ENCODE peak calls at places on chromosome 20, in ten cellular contexts. U, T, S, M, N, B, X, P, C and E are unnamed samples.

GRCh38 chr20:7302256-7302655 is 534.8 kb downstream of the BMP2 start:
- DNase-seq in C (no peak), M (no peak), P (no peak), X (no peak), U (no peak), N (no peak), B (no peak), S (no peak), T (no peak), E (no peak)

GRCh38 chr20:55386686-55387085 is 618.6 kb downstream of the CBLN4 start:
- DNase-seq in N (no peak), M (no peak), U (no peak), P (no peak), X (peak; percentile 20), T (no peak), S (no peak), B (no peak), C (peak; percentile 21), E (no peak)

GRCh38 chr20:13220857-13221297 is at the start of gene ISM1:
- DNase-seq in U (no peak), N (peak; percentile 37), X (no peak), P (peak; percentile 28), B (peak; percentile 48), M (peak; percentile 27), S (peak; percentile 12), C (no peak), T (no peak), E (no peak)

GRCh38 chr20:19130613-19130984 is 81.8 kb upstream of the SLC24A3 start:
- DNase-seq in B (no peak), U (no peak), T (no peak), M (no peak), N (no peak), P (no peak), X (no peak), C (no peak), S (no peak), E (no peak)

GRCh38 chr20:58195047-58195446 is 33.4 kb downstream of the ANKRD60 start:
- DNase-seq in X (no peak), N (no peak), B (no peak), T (no peak), P (no peak), M (no peak), C (no peak), U (no peak), S (no peak), E (no peak)

GRCh38 chr20:1185316-1185741 is 548 bp upstream of the TMEM74B start:
- DNase-seq in N (peak; percentile 47), P (no peak), C (no peak), U (no peak), X (no peak), T (no peak), B (no peak), S (no peak), M (no peak), E (no peak)

GRCh38 chr20:47269309-47270165 is 87.0 kb downstream of the ZMYND8 start:
- DNase-seq in T (no peak), N (no peak), B (no peak), U (no peak), M (no peak), X (no peak), C (no peak), S (no peak), P (no peak), E (no peak)

GRCh38 chr20:38590682-38591483 is 9.9 kb downstream of the ADIG start:
- DNase-seq in C (no peak), M (no peak), X (no peak), T (no peak), S (no peak), U (no peak), P (peak; percentile 40), B (no peak), N (no peak), E (peak; percentile 16)

GRCh38 chr20:50572922-50573777 is 63.0 kb downstream of the PTPN1 start:
- DNase-seq in N (no peak), M (peak; percentile 83), C (no peak), T (peak; percentile 81), X (no peak), P (peak; percentile 56), S (peak; percentile 65), U (no peak), B (no peak), E (no peak)

GRCh38 chr20:50568549-50568942 is 58.4 kb downstream of the PTPN1 start:
- DNase-seq in X (no peak), T (no peak), N (no peak), P (no peak), U (no peak), S (no peak), B (no peak), M (no peak), C (no peak), E (no peak)

GRCh38 chr20:50567860-50568548 is 57.8 kb downstream of the PTPN1 start:
- DNase-seq in C (no peak), X (no peak), S (no peak), M (no peak), B (peak; percentile 84), P (no peak), N (no peak), U (no peak), T (no peak), E (no peak)

GRCh38 chr20:50571466-50571865 is 61.3 kb downstream of the PTPN1 start:
- DNase-seq in B (no peak), C (no peak), N (no peak), S (no peak), X (no peak), U (no peak), T (no peak), P (peak; percentile 19), M (no peak), E (no peak)

DNA sequence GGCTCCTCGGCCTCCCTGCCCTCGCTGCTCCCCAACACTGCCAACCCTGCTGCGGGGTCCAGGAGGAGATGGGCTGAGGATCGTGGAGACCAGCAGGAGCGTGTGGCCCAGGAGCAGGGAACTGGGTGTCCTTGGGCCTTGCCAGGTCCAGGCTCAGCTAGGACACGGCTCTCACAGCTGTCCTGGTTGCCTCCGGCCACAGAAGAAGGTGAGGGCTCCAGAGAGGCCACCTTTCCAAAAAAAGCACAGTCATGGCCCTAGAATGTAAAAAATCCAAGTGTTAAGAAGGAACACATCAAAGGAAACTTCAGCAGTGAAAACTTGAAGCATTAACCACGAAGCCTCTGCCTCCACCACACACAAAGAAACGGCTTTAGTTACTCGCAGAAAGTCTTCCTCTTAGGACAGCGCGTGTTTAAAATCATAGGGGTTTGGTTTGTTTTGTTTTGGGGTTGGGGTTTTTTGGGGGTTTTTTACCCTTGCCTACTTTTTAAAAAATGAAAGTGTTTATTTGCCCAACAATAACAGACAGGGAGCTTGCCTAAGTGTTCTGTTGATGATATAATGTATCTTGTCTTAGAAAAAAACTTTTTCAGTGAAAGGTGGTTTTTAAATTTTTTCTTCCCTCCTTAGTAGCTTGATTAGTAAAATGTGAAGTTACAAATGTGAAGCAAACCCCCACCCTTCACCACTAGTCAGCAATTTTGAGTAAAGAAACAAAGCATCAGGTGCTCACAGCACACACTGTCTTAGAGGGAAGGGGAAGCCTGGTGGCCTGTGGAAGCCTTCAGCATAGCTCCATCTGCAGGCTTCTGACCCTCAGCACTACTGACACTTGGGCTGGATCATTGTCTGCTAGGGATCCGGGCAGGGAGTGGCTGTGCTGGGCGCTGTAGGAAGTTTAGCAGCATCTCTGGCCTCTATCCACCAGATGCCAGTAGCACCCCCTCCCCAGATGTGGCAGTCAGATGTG is 60.0 kb downstream of the PTPN1 start:
- DNase-seq in X (peak; percentile 40), S (no peak), C (no peak), N (no peak), T (peak; percentile 37), P (peak; percentile 56), U (no peak), M (no peak), B (no peak), E (peak; percentile 34)
- TF ChIP-seq CTCF in X (peak; percentile 61), S (peak; percentile 60), C (peak; percentile 31), N (peak; percentile 28), T (peak; percentile 52), P (peak; percentile 49), U (peak; percentile 25), M (no peak), B (peak; percentile 29), E (peak; percentile 72)

DNA sequence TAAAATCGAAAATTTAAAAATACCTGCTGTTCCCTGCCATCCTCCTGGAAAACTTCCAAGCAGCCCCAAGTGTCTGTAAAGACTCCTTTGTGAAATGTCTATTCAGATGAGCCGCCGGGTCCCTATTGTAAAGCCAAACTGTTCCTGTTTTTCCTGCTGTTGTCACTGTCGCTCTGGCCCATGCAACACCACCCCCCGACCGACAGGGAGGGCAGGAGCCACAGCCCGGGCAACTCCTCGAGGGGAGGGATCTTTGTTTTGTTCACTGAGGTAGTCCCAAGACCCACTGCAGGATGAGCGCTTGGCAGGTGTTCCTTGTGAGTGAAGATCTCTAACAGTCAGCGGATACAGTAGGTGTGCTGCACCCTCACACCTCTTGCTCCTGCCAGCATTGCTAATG is 132.3 kb upstream of the PHACTR3 start:
- DNase-seq in P (no peak), B (no peak), C (no peak), U (no peak), T (no peak), N (no peak), M (no peak), S (no peak), X (no peak), E (no peak)
- H3K27me3 ChIP-seq in P (no peaks in the 10 kb centered on the region), B (peaks cover 6% of the 10 kb centered on the region), C (no peaks in the 10 kb centered on the region), U (no peaks in the 10 kb centered on the region), T (no peaks in the 10 kb centered on the region), N (no peaks in the 10 kb centered on the region), M (no peaks in the 10 kb centered on the region), S (no peaks in the 10 kb centered on the region), X (peaks cover 91% of the 10 kb centered on the region), E (no peaks in the 10 kb centered on the region)

DNA sequence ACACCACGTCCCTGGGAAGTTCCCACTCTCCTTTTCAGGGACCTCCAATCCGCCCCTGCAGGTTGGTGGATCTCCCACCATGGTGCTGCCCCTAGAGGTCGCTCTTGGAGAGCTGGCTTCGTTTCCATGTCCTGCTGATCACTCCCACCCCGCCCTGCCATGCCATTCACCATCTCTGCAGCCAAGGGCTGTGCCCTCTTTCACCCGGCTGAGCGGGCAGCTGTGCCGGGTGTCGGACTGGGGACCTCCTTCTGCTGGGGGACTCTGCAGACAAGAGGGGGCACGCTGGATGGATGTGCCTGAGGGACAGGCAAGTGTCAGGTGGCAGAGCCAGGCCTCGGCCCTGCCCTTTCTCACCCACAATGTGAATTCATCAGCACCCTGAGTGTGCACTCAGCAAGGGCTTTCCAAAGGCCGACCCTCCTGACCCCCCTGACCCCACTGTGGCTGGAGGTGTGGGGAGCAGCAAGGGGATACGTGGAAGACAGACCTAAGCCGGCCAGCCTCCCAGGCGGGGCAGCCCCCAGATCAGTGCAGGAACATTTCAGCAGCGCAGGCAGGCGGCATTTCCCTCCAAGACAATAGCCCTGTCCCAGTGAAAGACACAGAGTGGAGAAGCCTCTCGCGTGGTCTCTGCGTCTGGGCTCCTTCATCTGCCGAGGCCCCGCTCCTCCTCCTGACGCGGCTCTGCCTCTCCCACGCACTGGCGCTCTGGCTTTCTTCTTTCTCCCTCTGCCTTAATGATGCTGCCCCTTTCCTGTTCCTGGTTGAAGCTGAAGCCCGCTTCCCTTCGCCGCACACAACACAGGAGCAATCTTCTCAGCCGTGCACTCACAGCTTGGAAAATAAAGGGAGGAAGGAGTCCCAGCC is 347.2 kb downstream of the CDH4 start:
- DNase-seq in P (peak; percentile 16), M (no peak), C (no peak), S (no peak), T (no peak), X (no peak), U (no peak), N (no peak), B (peak; percentile 25), E (no peak)
- TF ChIP-seq CTCF in P (peak; percentile 44), M (no peak), C (peak; percentile 27), S (no peak), T (peak; percentile 2), X (peak; percentile 25), U (no peak), N (no peak), B (no peak), E (peak; percentile 27)

DNA sequence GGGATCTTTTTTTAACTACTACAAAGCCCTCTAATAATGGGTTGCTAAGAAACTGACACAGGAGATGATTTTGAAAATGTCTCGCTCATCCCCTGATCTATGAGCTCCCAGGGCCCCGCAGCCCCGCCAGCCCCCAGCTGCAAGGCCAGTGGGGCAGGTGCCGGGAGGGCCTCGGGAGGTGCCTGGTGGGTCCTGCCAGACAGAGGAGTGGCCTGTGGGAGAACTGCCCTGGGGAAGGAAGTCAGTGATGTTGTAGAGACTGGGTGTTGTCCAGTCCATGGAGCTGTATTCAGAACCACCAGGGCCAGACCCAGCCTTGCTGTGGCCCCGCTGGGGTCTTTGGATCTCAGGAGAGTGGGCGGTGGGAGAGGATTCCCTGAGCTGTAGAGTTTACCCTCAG is 258.7 kb downstream of the TAF4 start:
- DNase-seq in M (no peak), X (no peak), S (no peak), P (no peak), B (peak; percentile 27), U (no peak), N (no peak), C (no peak), T (no peak), E (no peak)
- H3K27me3 ChIP-seq in M (peaks cover 31% of the 10 kb centered on the region), X (peaks cover 97% of the 10 kb centered on the region), S (peaks cover 61% of the 10 kb centered on the region), P (peaks cover 52% of the 10 kb centered on the region), B (peaks cover 15% of the 10 kb centered on the region), U (peaks cover 8% of the 10 kb centered on the region), N (no peaks in the 10 kb centered on the region), C (peaks cover 20% of the 10 kb centered on the region), T (peaks cover 14% of the 10 kb centered on the region), E (peaks cover 2% of the 10 kb centered on the region)